ENCODE peak calls at places on chromosomes 16 and 17, in six cellular contexts. One of them, this sample, is unnamed.

GRCh38 chr16:667113-667779 is 686 bp upstream of the RHOT2 start:
- DNase-seq in activated T-cell treated with anti-CD3 and anti-CD28 coated beads, Interleukin-2, amount 50 U/mL, for 4 hours: no peak
- DNase-seq in naive thymus-derived CD8-positive, alpha-beta T cell: no peak
- DNase-seq in thoracic aorta: no peak
- DNase-seq in hepatic stellate cell: no peak
- DNase-seq in adrenal gland: no peak
- DNase-seq in this sample: no peak

GRCh38 chr17:41324180-41325075 is 8.9 kb upstream of the KRTAP17-1 start:
- DNase-seq in adrenal gland: no peak
- DNase-seq in thoracic aorta: no peak
- DNase-seq in naive thymus-derived CD8-positive, alpha-beta T cell: no peak
- DNase-seq in activated T-cell treated with anti-CD3 and anti-CD28 coated beads, Interleukin-2, amount 50 U/mL, for 4 hours: no peak
- DNase-seq in hepatic stellate cell: no peak
- DNase-seq in this sample: no peak

GRCh38 chr16:13139661-13140241 is 238.4 kb downstream of the SHISA9 start:
- DNase-seq in adrenal gland: no peak
- DNase-seq in activated T-cell treated with anti-CD3 and anti-CD28 coated beads, Interleukin-2, amount 50 U/mL, for 4 hours: no peak
- DNase-seq in hepatic stellate cell: no peak
- DNase-seq in thoracic aorta: no peak
- DNase-seq in naive thymus-derived CD8-positive, alpha-beta T cell: no peak
- DNase-seq in this sample: no peak

GRCh38 chr17:31320791-31321190 is 631 bp downstream of the EVI2A start:
- DNase-seq in activated T-cell treated with anti-CD3 and anti-CD28 coated beads, Interleukin-2, amount 50 U/mL, for 4 hours: no peak
- DNase-seq in hepatic stellate cell: no peak
- DNase-seq in naive thymus-derived CD8-positive, alpha-beta T cell: no peak
- DNase-seq in thoracic aorta: no peak
- DNase-seq in adrenal gland: no peak
- DNase-seq in this sample: no peak

GRCh38 chr17:37500378-37500777 is 10.7 kb downstream of the DUSP14 start:
- DNase-seq in naive thymus-derived CD8-positive, alpha-beta T cell: no peak
- DNase-seq in thoracic aorta: no peak
- DNase-seq in adrenal gland: no peak
- DNase-seq in activated T-cell treated with anti-CD3 and anti-CD28 coated beads, Interleukin-2, amount 50 U/mL, for 4 hours: no peak
- DNase-seq in hepatic stellate cell: no peak
- DNase-seq in this sample: no peak

GRCh38 chr17:60664022-60664421 is 13.6 kb upstream of the BCAS3 start:
- DNase-seq in hepatic stellate cell: no peak
- DNase-seq in thoracic aorta: no peak
- DNase-seq in activated T-cell treated with anti-CD3 and anti-CD28 coated beads, Interleukin-2, amount 50 U/mL, for 4 hours: no peak
- DNase-seq in naive thymus-derived CD8-positive, alpha-beta T cell: no peak
- DNase-seq in adrenal gland: no peak
- DNase-seq in this sample: no peak

GRCh38 chr17:48624544-48625501 is 1.3 kb downstream of the HOXB9 start:
- DNase-seq in thoracic aorta: no peak
- DNase-seq in activated T-cell treated with anti-CD3 and anti-CD28 coated beads, Interleukin-2, amount 50 U/mL, for 4 hours: no peak
- DNase-seq in naive thymus-derived CD8-positive, alpha-beta T cell: no peak
- DNase-seq in adrenal gland: no peak
- DNase-seq in hepatic stellate cell: peak; percentile 61
- DNase-seq in this sample: no peak

GRCh38 chr17:40552806-40553693 is 12.2 kb downstream of the CCR7 start:
- DNase-seq in thoracic aorta: no peak
- DNase-seq in hepatic stellate cell: no peak
- DNase-seq in activated T-cell treated with anti-CD3 and anti-CD28 coated beads, Interleukin-2, amount 50 U/mL, for 4 hours: no peak
- DNase-seq in naive thymus-derived CD8-positive, alpha-beta T cell: no peak
- DNase-seq in adrenal gland: peak; percentile 7
- DNase-seq in this sample: peak; percentile 14

GRCh38 chr17:48636177-48637018 is 10.2 kb upstream of the HOXB9 start:
- DNase-seq in activated T-cell treated with anti-CD3 and anti-CD28 coated beads, Interleukin-2, amount 50 U/mL, for 4 hours: peak; percentile 66
- DNase-seq in naive thymus-derived CD8-positive, alpha-beta T cell: peak; percentile 46
- DNase-seq in thoracic aorta: no peak
- DNase-seq in adrenal gland: peak; percentile 69
- DNase-seq in hepatic stellate cell: peak; percentile 54
- DNase-seq in this sample: no peak

This sample was measured in RWPE2.